ENCODE peak calls at places on chromosome 9, in eight cellular contexts. P is amniotic stem cell; E is non-pigmented ciliary epithelial cell; H is LoVo; A is stimulated activated naive B cell treated with anti-CD40 and anti-IgM and Interleukin-4, amounts not matched to agents 10 μg/mL and 1 μg/mL and 100 μg/mL, for 72 hours; T is stimulated activated CD4-positive, alpha-beta T cell treated with anti-CD3 and anti-CD28 coated beads, Interleukin-15, amount 100 ng/mL, for 48 hours; K is smooth muscle cell of the brain vasculature; G is kidney. Q is an unnamed sample.

GRCh38 chr9:81141952-81142351 is 547.4 kb downstream of the TLE1 start:
- DNase-seq in P (no peak), E (no peak), H (no peak), A (no peak), T (no peak), K (no peak), G (no peak), Q (no peak)

GRCh38 chr9:21777701-21778100 is 24.7 kb upstream of the MTAP start:
- DNase-seq in P (peak; percentile 7), E (no peak), H (peak; percentile 83), A (no peak), T (no peak), K (no peak), G (no peak), Q (no peak)

GRCh38 chr9:120875954-120876841 is 790 bp downstream of the PHF19 start:
- DNase-seq in P (peak; percentile 62), E (peak; percentile 32), H (peak; percentile 79), A (peak; percentile 77), T (peak; percentile 80), K (peak; percentile 66), G (peak; percentile 92), Q (peak; percentile 74)

GRCh38 chr9:35791321-35791921 is at the start of gene NPR2:
- DNase-seq in P (peak; percentile 24), E (no peak), H (no peak), A (no peak), T (no peak), K (no peak), G (peak; percentile 86), Q (no peak)

GRCh38 chr9:109975574-109976327 is 195.8 kb downstream of the PALM2AKAP2 start:
- DNase-seq in P (no peak), E (no peak), H (no peak), A (no peak), T (no peak), K (no peak), G (no peak), Q (no peak)

GRCh38 chr9:33619666-33620404 is 95.8 kb downstream of the ANKRD18B start:
- DNase-seq in P (peak; percentile 94), E (peak; percentile 79), H (peak; percentile 38), A (no peak), T (no peak), K (peak; percentile 44), G (no peak), Q (no peak)

GRCh38 chr9:94068257-94068656 is 16.0 kb upstream of the PTPDC1 start:
- DNase-seq in P (no peak), E (no peak), H (no peak), A (no peak), T (no peak), K (no peak), G (no peak), Q (no peak)

GRCh38 chr9:121699271-121700164 is 48.1 kb downstream of the DAB2IP start:
- DNase-seq in P (no peak), E (no peak), H (no peak), A (no peak), T (no peak), K (no peak), G (peak; percentile 93), Q (no peak)

GRCh38 chr9:136769710-136770191 is 5.4 kb upstream of the LCN15 start:
- DNase-seq in P (no peak), E (no peak), H (peak; percentile 60), A (no peak), T (no peak), K (no peak), G (peak; percentile 52), Q (no peak)

GRCh38 chr9:33466565-33467495 is 6.9 kb downstream of the NOL6 start:
- DNase-seq in P (no peak), E (no peak), H (peak; percentile 50), A (no peak), T (no peak), K (no peak), G (peak; percentile 84), Q (no peak)

GRCh38 chr9:95507456-95508241 is 9.1 kb downstream of the PTCH1 start:
- DNase-seq in P (peak; percentile 25), E (no peak), H (peak; percentile 39), A (peak; percentile 13), T (no peak), K (no peak), G (peak; percentile 84), Q (peak; percentile 70)

GRCh38 chr9:113293285-113293874 is 9.8 kb downstream of the RNF183 start:
- DNase-seq in P (no peak), E (no peak), H (no peak), A (no peak), T (no peak), K (no peak), G (no peak), Q (no peak)

Q was measured in foreskin melanocyte.